ENCODE peak calls at places on chromosomes 11 and 22, in seven cellular contexts. One of them, this sample, is unnamed.
A peak's percentile ranks its signal among the peaks of the same experiment; 100 is the strongest.

GRCh38 chr22:42868751-42869251 is 11.7 kb upstream of the ARFGAP3 start:
- DNase-seq in CD4-positive, CD25-positive, alpha-beta regulatory T cell: no peak
- DNase-seq in IMR-90: peak; percentile 17
- DNase-seq in activated T-cell treated with anti-CD3 and anti-CD28 coated beads, Interleukin-2, amount 50 U/mL, for 24 hours: no peak
- DNase-seq in germinal center: no peak
- DNase-seq in stimulated activated CD4-positive, alpha-beta T cell treated with anti-CD3 and anti-CD28 coated beads, Interleukin-1b, Interleukin-23, amount 100 ng/mL, for 1 hour: no peak
- DNase-seq in myocyte: peak; percentile 90
- DNase-seq in this sample: peak; percentile 39

GRCh38 chr11:130583866-130584265 is 135.4 kb downstream of the ADAMTS15 start:
- DNase-seq in activated T-cell treated with anti-CD3 and anti-CD28 coated beads, Interleukin-2, amount 50 U/mL, for 24 hours: no peak
- DNase-seq in stimulated activated CD4-positive, alpha-beta T cell treated with anti-CD3 and anti-CD28 coated beads, Interleukin-1b, Interleukin-23, amount 100 ng/mL, for 1 hour: no peak
- DNase-seq in CD4-positive, CD25-positive, alpha-beta regulatory T cell: no peak
- DNase-seq in myocyte: no peak
- DNase-seq in germinal center: no peak
- DNase-seq in IMR-90: no peak
- DNase-seq in this sample: no peak

GRCh38 chr11:59182457-59183151 is 10.7 kb downstream of the DTX4 start:
- DNase-seq in activated T-cell treated with anti-CD3 and anti-CD28 coated beads, Interleukin-2, amount 50 U/mL, for 24 hours: no peak
- DNase-seq in stimulated activated CD4-positive, alpha-beta T cell treated with anti-CD3 and anti-CD28 coated beads, Interleukin-1b, Interleukin-23, amount 100 ng/mL, for 1 hour: no peak
- DNase-seq in myocyte: no peak
- DNase-seq in germinal center: peak; percentile 66
- DNase-seq in IMR-90: no peak
- DNase-seq in CD4-positive, CD25-positive, alpha-beta regulatory T cell: no peak
- DNase-seq in this sample: no peak

GRCh38 chr11:95193541-95193940 is 37.5 kb downstream of the SESN3 start:
- DNase-seq in stimulated activated CD4-positive, alpha-beta T cell treated with anti-CD3 and anti-CD28 coated beads, Interleukin-1b, Interleukin-23, amount 100 ng/mL, for 1 hour: no peak
- DNase-seq in CD4-positive, CD25-positive, alpha-beta regulatory T cell: no peak
- DNase-seq in IMR-90: no peak
- DNase-seq in germinal center: no peak
- DNase-seq in myocyte: no peak
- DNase-seq in activated T-cell treated with anti-CD3 and anti-CD28 coated beads, Interleukin-2, amount 50 U/mL, for 24 hours: no peak
- DNase-seq in this sample: no peak

GRCh38 chr11:112004389-112004788 is 20.8 kb upstream of the DLAT start:
- DNase-seq in germinal center: peak; percentile 75
- DNase-seq in stimulated activated CD4-positive, alpha-beta T cell treated with anti-CD3 and anti-CD28 coated beads, Interleukin-1b, Interleukin-23, amount 100 ng/mL, for 1 hour: no peak
- DNase-seq in IMR-90: no peak
- DNase-seq in activated T-cell treated with anti-CD3 and anti-CD28 coated beads, Interleukin-2, amount 50 U/mL, for 24 hours: no peak
- DNase-seq in myocyte: no peak
- DNase-seq in CD4-positive, CD25-positive, alpha-beta regulatory T cell: peak; percentile 47
- DNase-seq in this sample: peak; percentile 14

GRCh38 chr11:59573216-59573615 is 42.4 kb downstream of the OSBP start:
- DNase-seq in CD4-positive, CD25-positive, alpha-beta regulatory T cell: no peak
- DNase-seq in activated T-cell treated with anti-CD3 and anti-CD28 coated beads, Interleukin-2, amount 50 U/mL, for 24 hours: no peak
- DNase-seq in stimulated activated CD4-positive, alpha-beta T cell treated with anti-CD3 and anti-CD28 coated beads, Interleukin-1b, Interleukin-23, amount 100 ng/mL, for 1 hour: no peak
- DNase-seq in germinal center: no peak
- DNase-seq in IMR-90: peak; percentile 94
- DNase-seq in myocyte: peak; percentile 56
- DNase-seq in this sample: no peak

GRCh38 chr11:58574851-58575250 is 805 bp downstream of the LPXN start:
- DNase-seq in germinal center: no peak
- DNase-seq in myocyte: peak; percentile 38
- DNase-seq in CD4-positive, CD25-positive, alpha-beta regulatory T cell: no peak
- DNase-seq in IMR-90: peak; percentile 61
- DNase-seq in activated T-cell treated with anti-CD3 and anti-CD28 coated beads, Interleukin-2, amount 50 U/mL, for 24 hours: no peak
- DNase-seq in stimulated activated CD4-positive, alpha-beta T cell treated with anti-CD3 and anti-CD28 coated beads, Interleukin-1b, Interleukin-23, amount 100 ng/mL, for 1 hour: no peak
- DNase-seq in this sample: no peak

GRCh38 chr11:77019976-77020591 is 14.1 kb upstream of the B3GNT6 start:
- DNase-seq in germinal center: no peak
- DNase-seq in IMR-90: peak; percentile 61
- DNase-seq in myocyte: no peak
- DNase-seq in activated T-cell treated with anti-CD3 and anti-CD28 coated beads, Interleukin-2, amount 50 U/mL, for 24 hours: no peak
- DNase-seq in stimulated activated CD4-positive, alpha-beta T cell treated with anti-CD3 and anti-CD28 coated beads, Interleukin-1b, Interleukin-23, amount 100 ng/mL, for 1 hour: no peak
- DNase-seq in CD4-positive, CD25-positive, alpha-beta regulatory T cell: no peak
- DNase-seq in this sample: peak; percentile 58

GRCh38 chr11:2803186-2804057 is 82.2 kb downstream of the CDKN1C start:
- DNase-seq in CD4-positive, CD25-positive, alpha-beta regulatory T cell: no peak
- DNase-seq in germinal center: no peak
- DNase-seq in activated T-cell treated with anti-CD3 and anti-CD28 coated beads, Interleukin-2, amount 50 U/mL, for 24 hours: peak; percentile 18
- DNase-seq in myocyte: no peak
- DNase-seq in stimulated activated CD4-positive, alpha-beta T cell treated with anti-CD3 and anti-CD28 coated beads, Interleukin-1b, Interleukin-23, amount 100 ng/mL, for 1 hour: no peak
- DNase-seq in IMR-90: no peak
- DNase-seq in this sample: no peak

This sample was measured in T47D.